ENCODE peak calls at places on chromosomes 1 and 21, in eight cellular contexts. V is activated CD8-positive, alpha-beta T cell treated with anti-CD3 and anti-CD28 coated beads, Interleukin-2, amount 10 ng/mL, durations not matched to agents 7 days and 5 days; H is RWPE2; Z is T-cell; P is activated naive CD8-positive, alpha-beta T cell treated with anti-CD3 and anti-CD28 coated beads, Interleukin-2, amount 10 ng/mL, durations not matched to agents 7 days and 5 days; T is GM23338; G is aorta; S is heart left ventricle. R is an unnamed sample.

GRCh38 chr1:214474467-214474866 is 76.9 kb downstream of the PTPN14 start:
- ATAC-seq in P (no peak), V (no peak), S (no peak), H (no peak), G (no peak), T (no peak), Z (no peak), R (no peak)

GRCh38 chr1:220921498-220921897 is 42.3 kb downstream of the HLX start:
- ATAC-seq in H (no peak), V (no peak), Z (no peak), T (peak; percentile 56), G (no peak), S (no peak), P (no peak), R (no peak)

GRCh38 chr1:233168384-233168783 is 127.1 kb downstream of the PCNX2 start:
- ATAC-seq in T (no peak), H (peak; percentile 46), G (no peak), P (no peak), Z (no peak), V (no peak), S (no peak), R (no peak)

GRCh38 chr1:91541918-91542533 is 41.4 kb downstream of the CDC7 start:
- ATAC-seq in G (no peak), Z (no peak), S (no peak), V (no peak), P (no peak), H (no peak), T (no peak), R (no peak)

GRCh38 chr1:198253259-198253658 is 96.5 kb downstream of the NEK7 start:
- ATAC-seq in H (peak; percentile 44), G (no peak), T (no peak), P (no peak), Z (no peak), S (no peak), V (no peak), R (no peak)

GRCh38 chr1:25021586-25022215 is 91.6 kb upstream of the RUNX3 start:
- ATAC-seq in V (no peak), H (no peak), T (no peak), S (no peak), G (no peak), P (no peak), Z (no peak), R (no peak)

GRCh38 chr1:197137322-197137721 is 9.1 kb downstream of the ASPM start:
- ATAC-seq in Z (no peak), V (no peak), S (no peak), G (no peak), P (no peak), H (peak; percentile 35), T (no peak), R (no peak)

GRCh38 chr1:231828182-231828920 is 201.8 kb downstream of the DISC1 start:
- ATAC-seq in H (peak; percentile 93), V (no peak), S (peak; percentile 59), Z (no peak), T (no peak), P (no peak), G (no peak), R (peak; percentile 63)

GRCh38 chr1:214111796-214112195 is 124.0 kb downstream of the PROX1 start:
- ATAC-seq in G (no peak), Z (no peak), T (no peak), H (no peak), V (no peak), P (no peak), S (peak; percentile 16), R (no peak)

GRCh38 chr1:172547071-172547470 is 14.1 kb downstream of the SUCO start:
- ATAC-seq in H (no peak), Z (no peak), T (no peak), P (no peak), V (no peak), S (no peak), G (no peak), R (no peak)

GRCh38 chr1:164534863-164535590 is 24.0 kb upstream of the PBX1 start:
- ATAC-seq in Z (no peak), P (no peak), T (no peak), G (no peak), H (no peak), S (peak; percentile 47), V (no peak), R (no peak)

GRCh38 chr1:235112297-235113182 is 16.1 kb downstream of the TOMM20 start:
- ATAC-seq in T (no peak), G (no peak), V (no peak), Z (no peak), S (no peak), H (no peak), P (no peak), R (no peak)

GRCh38 chr1:3393024-3393986 is 61.2 kb upstream of the ARHGEF16 start:
- ATAC-seq in P (no peak), Z (no peak), V (no peak), H (no peak), T (peak; percentile 63), G (peak; percentile 42), S (peak; percentile 91), R (no peak)

GRCh38 chr1:224988042-224988441 is 58.6 kb downstream of the DNAH14 start:
- ATAC-seq in V (no peak), G (no peak), H (no peak), S (no peak), P (no peak), Z (no peak), T (no peak), R (no peak)

GRCh38 chr21:25039461-25040380 is 567.6 kb downstream of the MRPL39 start:
- ATAC-seq in H (no peak), G (no peak), P (no peak), Z (no peak), V (no peak), T (no peak), S (no peak), R (peak; percentile 52)

GRCh38 chr1:46472503-46473181 is 17.0 kb upstream of the DMBX1 start:
- ATAC-seq in V (no peak), P (no peak), G (no peak), H (no peak), S (no peak), Z (no peak), T (no peak), R (no peak)